ENCODE peak calls at places on chromosomes 12 and 14, in nine cellular contexts. C is ELR, X is NCI-H2029, P is left lung, E is HS-5, I is cardiac muscle cell, U is NCI-H2107, M is HTR-8/SVneo, Z is Ammon's horn. O is an unnamed sample.

GRCh38 chr14:94213021-94213420 is 38.9 kb downstream of the PPP4R4 start:
- DNase-seq in P (no peak), M (peak; percentile 5), U (no peak), I (no peak), X (no peak), C (peak; percentile 93), Z (no peak), E (peak; percentile 71), O (no peak)

GRCh38 chr12:132661972-132662371 is 25.2 kb downstream of the POLE start:
- DNase-seq in P (no peak), E (no peak), I (no peak), Z (no peak), M (no peak), U (no peak), X (no peak), C (no peak), O (no peak)

GRCh38 chr12:107349008-107349747 is 255.8 kb upstream of the CRY1 start:
- DNase-seq in P (no peak), I (no peak), U (no peak), X (peak; percentile 54), Z (peak; percentile 46), C (peak; percentile 97), E (peak; percentile 88), M (peak; percentile 70), O (no peak)

GRCh38 chr14:60922050-60922449 is 58.8 kb downstream of the TRMT5 start:
- DNase-seq in M (no peak), P (no peak), Z (no peak), E (no peak), U (no peak), X (no peak), C (peak; percentile 66), I (no peak), O (no peak)

GRCh38 chr12:54390668-54391551 is 6.4 kb upstream of the ZNF385A start:
- DNase-seq in I (peak; percentile 81), E (no peak), P (peak; percentile 86), Z (no peak), M (no peak), X (peak; percentile 22), C (no peak), U (no peak), O (peak; percentile 49)

GRCh38 chr12:47725893-47726292 is 603 bp upstream of the ENDOU start:
- DNase-seq in C (peak; percentile 90), E (peak; percentile 64), X (no peak), Z (no peak), P (no peak), M (no peak), I (no peak), U (no peak), O (no peak)

GRCh38 chr12:53981652-53982565 is 3.0 kb upstream of the HOXC10 start:
- DNase-seq in X (no peak), U (no peak), M (no peak), C (peak; percentile 77), E (no peak), P (no peak), I (no peak), Z (no peak), O (no peak)

GRCh38 chr12:51888316-51889215 is 663 bp downstream of the ANKRD33 start:
- DNase-seq in X (no peak), P (no peak), I (no peak), Z (no peak), M (no peak), U (no peak), C (no peak), E (no peak), O (no peak)

GRCh38 chr12:96136129-96136528 is 58.0 kb upstream of the ELK3 start:
- DNase-seq in P (no peak), Z (no peak), X (no peak), I (peak; percentile 3), C (peak; percentile 60), E (no peak), U (no peak), M (peak; percentile 50), O (no peak)

GRCh38 chr12:74780458-74781241 is 243.0 kb downstream of the ATXN7L3B start:
- DNase-seq in M (peak; percentile 24), U (no peak), P (peak; percentile 14), E (peak; percentile 65), C (peak; percentile 84), Z (no peak), X (no peak), I (no peak), O (no peak)

GRCh38 chr12:50566066-50566465 is 61.3 kb downstream of the DIP2B start:
- DNase-seq in C (no peak), E (no peak), U (no peak), P (no peak), X (no peak), M (no peak), Z (no peak), I (no peak), O (no peak)

GRCh38 chr12:94640134-94640928 is 10.0 kb downstream of the TMCC3 start:
- DNase-seq in I (no peak), U (no peak), Z (peak; percentile 54), E (peak; percentile 91), C (peak; percentile 92), P (no peak), M (no peak), X (no peak), O (no peak)

GRCh38 chr12:43241971-43242370 is 310.0 kb downstream of the ADAMTS20 start:
- DNase-seq in E (no peak), I (no peak), M (no peak), Z (no peak), P (no peak), U (no peak), X (no peak), C (no peak), O (no peak)

GRCh38 chr14:102675396-102675795 is 82.9 kb downstream of the RCOR1 start:
- DNase-seq in I (no peak), Z (no peak), C (peak; percentile 90), M (peak; percentile 29), U (no peak), E (no peak), X (no peak), P (no peak), O (no peak)

GRCh38 chr14:86457729-86458128 is 927.8 kb downstream of the FLRT2 start:
- DNase-seq in C (no peak), E (no peak), M (no peak), U (no peak), Z (no peak), I (no peak), X (no peak), P (no peak), O (no peak)

GRCh38 chr12:84397846-84398245 is 514.8 kb downstream of the SLC6A15 start:
- DNase-seq in M (no peak), U (no peak), Z (no peak), P (no peak), X (no peak), I (no peak), C (no peak), E (no peak), O (no peak)

GRCh38 chr14:77238356-77238755 is 32.6 kb downstream of the NGB start:
- DNase-seq in M (no peak), I (no peak), X (no peak), Z (peak; percentile 25), P (no peak), E (no peak), U (no peak), C (no peak), O (no peak)

GRCh38 chr12:54759751-54760150 is 94.6 kb upstream of the MUCL1 start:
- DNase-seq in M (peak; percentile 10), P (no peak), U (no peak), Z (peak; percentile 12), I (peak; percentile 24), C (peak; percentile 62), E (peak; percentile 18), X (peak; percentile 6), O (no peak)